ENCODE peak calls at places on chromosomes 13 and 19, in eight cellular contexts. One of them, this sample, is unnamed.

GRCh38 chr19:47564081-47564480 is 8.9 kb downstream of the ZNF541 start:
- DNase-seq in naive thymus-derived CD8-positive, alpha-beta T cell: no peak
- DNase-seq in Peyer's patch: no peak
- DNase-seq in GOT3: no peak
- DNase-seq in anterior cingulate cortex: no peak
- DNase-seq in stimulated activated naive CD8-positive, alpha-beta T cell treated with anti-CD3 and anti-CD28 coated beads, Interleukin-15, Interleukin-2, amounts not matched to agents 100 U/mL and 50 U/mL, for 24 hours: no peak
- DNase-seq in HCT116: no peak
- DNase-seq in activated CD4-positive, alpha-beta T cell treated with anti-CD3 and anti-CD28 coated beads for 1 hour: no peak
- DNase-seq in this sample: no peak

GRCh38 chr19:28843771-28844492 is 369.0 kb downstream of the UQCRFS1 start:
- DNase-seq in stimulated activated naive CD8-positive, alpha-beta T cell treated with anti-CD3 and anti-CD28 coated beads, Interleukin-15, Interleukin-2, amounts not matched to agents 100 U/mL and 50 U/mL, for 24 hours: no peak
- DNase-seq in anterior cingulate cortex: no peak
- DNase-seq in HCT116: no peak
- DNase-seq in GOT3: no peak
- DNase-seq in naive thymus-derived CD8-positive, alpha-beta T cell: no peak
- DNase-seq in Peyer's patch: no peak
- DNase-seq in activated CD4-positive, alpha-beta T cell treated with anti-CD3 and anti-CD28 coated beads for 1 hour: no peak
- DNase-seq in this sample: no peak

GRCh38 chr19:14433454-14434156 is 499 bp downstream of the PKN1 start:
- DNase-seq in Peyer's patch: peak; percentile 75
- DNase-seq in stimulated activated naive CD8-positive, alpha-beta T cell treated with anti-CD3 and anti-CD28 coated beads, Interleukin-15, Interleukin-2, amounts not matched to agents 100 U/mL and 50 U/mL, for 24 hours: peak; percentile 48
- DNase-seq in HCT116: no peak
- DNase-seq in activated CD4-positive, alpha-beta T cell treated with anti-CD3 and anti-CD28 coated beads for 1 hour: peak; percentile 43
- DNase-seq in naive thymus-derived CD8-positive, alpha-beta T cell: peak; percentile 49
- DNase-seq in GOT3: no peak
- DNase-seq in anterior cingulate cortex: no peak
- DNase-seq in this sample: no peak

GRCh38 chr19:54434112-54434861 is 14.7 kb upstream of the LENG8 start:
- DNase-seq in HCT116: no peak
- DNase-seq in Peyer's patch: no peak
- DNase-seq in GOT3: no peak
- DNase-seq in naive thymus-derived CD8-positive, alpha-beta T cell: no peak
- DNase-seq in activated CD4-positive, alpha-beta T cell treated with anti-CD3 and anti-CD28 coated beads for 1 hour: no peak
- DNase-seq in anterior cingulate cortex: no peak
- DNase-seq in stimulated activated naive CD8-positive, alpha-beta T cell treated with anti-CD3 and anti-CD28 coated beads, Interleukin-15, Interleukin-2, amounts not matched to agents 100 U/mL and 50 U/mL, for 24 hours: no peak
- DNase-seq in this sample: peak; percentile 73

GRCh38 chr19:50365434-50366306 is at the start of gene NAPSA:
- DNase-seq in activated CD4-positive, alpha-beta T cell treated with anti-CD3 and anti-CD28 coated beads for 1 hour: no peak
- DNase-seq in GOT3: no peak
- DNase-seq in stimulated activated naive CD8-positive, alpha-beta T cell treated with anti-CD3 and anti-CD28 coated beads, Interleukin-15, Interleukin-2, amounts not matched to agents 100 U/mL and 50 U/mL, for 24 hours: no peak
- DNase-seq in naive thymus-derived CD8-positive, alpha-beta T cell: no peak
- DNase-seq in HCT116: no peak
- DNase-seq in anterior cingulate cortex: no peak
- DNase-seq in Peyer's patch: no peak
- DNase-seq in this sample: no peak

GRCh38 chr19:1394252-1395193 is 6.8 kb downstream of the GAMT start:
- DNase-seq in Peyer's patch: no peak
- DNase-seq in GOT3: no peak
- DNase-seq in activated CD4-positive, alpha-beta T cell treated with anti-CD3 and anti-CD28 coated beads for 1 hour: no peak
- DNase-seq in HCT116: no peak
- DNase-seq in naive thymus-derived CD8-positive, alpha-beta T cell: no peak
- DNase-seq in anterior cingulate cortex: no peak
- DNase-seq in stimulated activated naive CD8-positive, alpha-beta T cell treated with anti-CD3 and anti-CD28 coated beads, Interleukin-15, Interleukin-2, amounts not matched to agents 100 U/mL and 50 U/mL, for 24 hours: no peak
- DNase-seq in this sample: no peak

GRCh38 chr19:17565611-17566010 is 10.2 kb downstream of the COLGALT1 start:
- DNase-seq in Peyer's patch: no peak
- DNase-seq in activated CD4-positive, alpha-beta T cell treated with anti-CD3 and anti-CD28 coated beads for 1 hour: no peak
- DNase-seq in stimulated activated naive CD8-positive, alpha-beta T cell treated with anti-CD3 and anti-CD28 coated beads, Interleukin-15, Interleukin-2, amounts not matched to agents 100 U/mL and 50 U/mL, for 24 hours: no peak
- DNase-seq in anterior cingulate cortex: no peak
- DNase-seq in naive thymus-derived CD8-positive, alpha-beta T cell: no peak
- DNase-seq in HCT116: no peak
- DNase-seq in GOT3: no peak
- DNase-seq in this sample: no peak

GRCh38 chr19:5669212-5669611 is 11.1 kb downstream of the MICOS13 start:
- DNase-seq in GOT3: no peak
- DNase-seq in naive thymus-derived CD8-positive, alpha-beta T cell: no peak
- DNase-seq in anterior cingulate cortex: no peak
- DNase-seq in Peyer's patch: no peak
- DNase-seq in HCT116: no peak
- DNase-seq in stimulated activated naive CD8-positive, alpha-beta T cell treated with anti-CD3 and anti-CD28 coated beads, Interleukin-15, Interleukin-2, amounts not matched to agents 100 U/mL and 50 U/mL, for 24 hours: no peak
- DNase-seq in activated CD4-positive, alpha-beta T cell treated with anti-CD3 and anti-CD28 coated beads for 1 hour: no peak
- DNase-seq in this sample: no peak

GRCh38 chr13:21894091-21894490 is 223.2 kb downstream of the FGF9 start:
- DNase-seq in Peyer's patch: peak; percentile 74
- DNase-seq in naive thymus-derived CD8-positive, alpha-beta T cell: no peak
- DNase-seq in stimulated activated naive CD8-positive, alpha-beta T cell treated with anti-CD3 and anti-CD28 coated beads, Interleukin-15, Interleukin-2, amounts not matched to agents 100 U/mL and 50 U/mL, for 24 hours: no peak
- DNase-seq in HCT116: no peak
- DNase-seq in anterior cingulate cortex: no peak
- DNase-seq in GOT3: no peak
- DNase-seq in activated CD4-positive, alpha-beta T cell treated with anti-CD3 and anti-CD28 coated beads for 1 hour: no peak
- DNase-seq in this sample: no peak

GRCh38 chr13:110368408-110368807 is 61.3 kb downstream of the COL4A2 start:
- DNase-seq in anterior cingulate cortex: no peak
- DNase-seq in Peyer's patch: no peak
- DNase-seq in stimulated activated naive CD8-positive, alpha-beta T cell treated with anti-CD3 and anti-CD28 coated beads, Interleukin-15, Interleukin-2, amounts not matched to agents 100 U/mL and 50 U/mL, for 24 hours: no peak
- DNase-seq in activated CD4-positive, alpha-beta T cell treated with anti-CD3 and anti-CD28 coated beads for 1 hour: no peak
- DNase-seq in GOT3: no peak
- DNase-seq in HCT116: no peak
- DNase-seq in naive thymus-derived CD8-positive, alpha-beta T cell: no peak
- DNase-seq in this sample: peak; percentile 44

GRCh38 chr19:33668968-33669367 is 47.2 kb downstream of the CHST8 start:
- DNase-seq in Peyer's patch: no peak
- DNase-seq in GOT3: no peak
- DNase-seq in stimulated activated naive CD8-positive, alpha-beta T cell treated with anti-CD3 and anti-CD28 coated beads, Interleukin-15, Interleukin-2, amounts not matched to agents 100 U/mL and 50 U/mL, for 24 hours: no peak
- DNase-seq in anterior cingulate cortex: no peak
- DNase-seq in naive thymus-derived CD8-positive, alpha-beta T cell: no peak
- DNase-seq in activated CD4-positive, alpha-beta T cell treated with anti-CD3 and anti-CD28 coated beads for 1 hour: no peak
- DNase-seq in HCT116: no peak
- DNase-seq in this sample: no peak

GRCh38 chr19:27794444-27795042 is 1418.4 kb downstream of the UQCRFS1 start:
- DNase-seq in anterior cingulate cortex: no peak
- DNase-seq in GOT3: no peak
- DNase-seq in Peyer's patch: no peak
- DNase-seq in naive thymus-derived CD8-positive, alpha-beta T cell: no peak
- DNase-seq in activated CD4-positive, alpha-beta T cell treated with anti-CD3 and anti-CD28 coated beads for 1 hour: no peak
- DNase-seq in stimulated activated naive CD8-positive, alpha-beta T cell treated with anti-CD3 and anti-CD28 coated beads, Interleukin-15, Interleukin-2, amounts not matched to agents 100 U/mL and 50 U/mL, for 24 hours: peak; percentile 13
- DNase-seq in HCT116: no peak
- DNase-seq in this sample: no peak

GRCh38 chr13:98512774-98513327 is 64.1 kb downstream of the STK24 start:
- DNase-seq in activated CD4-positive, alpha-beta T cell treated with anti-CD3 and anti-CD28 coated beads for 1 hour: no peak
- DNase-seq in stimulated activated naive CD8-positive, alpha-beta T cell treated with anti-CD3 and anti-CD28 coated beads, Interleukin-15, Interleukin-2, amounts not matched to agents 100 U/mL and 50 U/mL, for 24 hours: no peak
- DNase-seq in GOT3: no peak
- DNase-seq in anterior cingulate cortex: no peak
- DNase-seq in naive thymus-derived CD8-positive, alpha-beta T cell: no peak
- DNase-seq in Peyer's patch: no peak
- DNase-seq in HCT116: no peak
- DNase-seq in this sample: no peak

GRCh38 chr19:51018745-51019543 is 565 bp downstream of the KLK10 start:
- DNase-seq in GOT3: no peak
- DNase-seq in anterior cingulate cortex: no peak
- DNase-seq in Peyer's patch: no peak
- DNase-seq in HCT116: no peak
- DNase-seq in activated CD4-positive, alpha-beta T cell treated with anti-CD3 and anti-CD28 coated beads for 1 hour: no peak
- DNase-seq in naive thymus-derived CD8-positive, alpha-beta T cell: no peak
- DNase-seq in stimulated activated naive CD8-positive, alpha-beta T cell treated with anti-CD3 and anti-CD28 coated beads, Interleukin-15, Interleukin-2, amounts not matched to agents 100 U/mL and 50 U/mL, for 24 hours: no peak
- DNase-seq in this sample: no peak

GRCh38 chr13:101627556-101627943 is 175.1 kb downstream of the ITGBL1 start:
- DNase-seq in activated CD4-positive, alpha-beta T cell treated with anti-CD3 and anti-CD28 coated beads for 1 hour: no peak
- DNase-seq in anterior cingulate cortex: no peak
- DNase-seq in stimulated activated naive CD8-positive, alpha-beta T cell treated with anti-CD3 and anti-CD28 coated beads, Interleukin-15, Interleukin-2, amounts not matched to agents 100 U/mL and 50 U/mL, for 24 hours: no peak
- DNase-seq in Peyer's patch: no peak
- DNase-seq in HCT116: no peak
- DNase-seq in GOT3: no peak
- DNase-seq in naive thymus-derived CD8-positive, alpha-beta T cell: no peak
- DNase-seq in this sample: peak; percentile 5

GRCh38 chr13:99809931-99810330 is 161.6 kb downstream of the ZIC5 start:
- DNase-seq in HCT116: no peak
- DNase-seq in stimulated activated naive CD8-positive, alpha-beta T cell treated with anti-CD3 and anti-CD28 coated beads, Interleukin-15, Interleukin-2, amounts not matched to agents 100 U/mL and 50 U/mL, for 24 hours: no peak
- DNase-seq in Peyer's patch: no peak
- DNase-seq in activated CD4-positive, alpha-beta T cell treated with anti-CD3 and anti-CD28 coated beads for 1 hour: no peak
- DNase-seq in anterior cingulate cortex: no peak
- DNase-seq in GOT3: no peak
- DNase-seq in naive thymus-derived CD8-positive, alpha-beta T cell: no peak
- DNase-seq in this sample: no peak

GRCh38 chr13:97295279-97296182 is 73.4 kb downstream of the MBNL2 start:
- DNase-seq in activated CD4-positive, alpha-beta T cell treated with anti-CD3 and anti-CD28 coated beads for 1 hour: no peak
- DNase-seq in HCT116: no peak
- DNase-seq in Peyer's patch: no peak
- DNase-seq in anterior cingulate cortex: no peak
- DNase-seq in naive thymus-derived CD8-positive, alpha-beta T cell: no peak
- DNase-seq in stimulated activated naive CD8-positive, alpha-beta T cell treated with anti-CD3 and anti-CD28 coated beads, Interleukin-15, Interleukin-2, amounts not matched to agents 100 U/mL and 50 U/mL, for 24 hours: no peak
- DNase-seq in GOT3: no peak
- DNase-seq in this sample: no peak

GRCh38 chr19:39481229-39481545 is 549 bp downstream of the TIMM50 start:
- DNase-seq in GOT3: no peak
- DNase-seq in anterior cingulate cortex: no peak
- DNase-seq in stimulated activated naive CD8-positive, alpha-beta T cell treated with anti-CD3 and anti-CD28 coated beads, Interleukin-15, Interleukin-2, amounts not matched to agents 100 U/mL and 50 U/mL, for 24 hours: no peak
- DNase-seq in naive thymus-derived CD8-positive, alpha-beta T cell: no peak
- DNase-seq in HCT116: no peak
- DNase-seq in activated CD4-positive, alpha-beta T cell treated with anti-CD3 and anti-CD28 coated beads for 1 hour: no peak
- DNase-seq in Peyer's patch: no peak
- DNase-seq in this sample: no peak

GRCh38 chr13:100131863-100132574 is 43.1 kb downstream of the PCCA start:
- DNase-seq in GOT3: no peak
- DNase-seq in naive thymus-derived CD8-positive, alpha-beta T cell: no peak
- DNase-seq in HCT116: peak; percentile 45
- DNase-seq in Peyer's patch: no peak
- DNase-seq in anterior cingulate cortex: no peak
- DNase-seq in activated CD4-positive, alpha-beta T cell treated with anti-CD3 and anti-CD28 coated beads for 1 hour: peak; percentile 20
- DNase-seq in stimulated activated naive CD8-positive, alpha-beta T cell treated with anti-CD3 and anti-CD28 coated beads, Interleukin-15, Interleukin-2, amounts not matched to agents 100 U/mL and 50 U/mL, for 24 hours: peak; percentile 22
- DNase-seq in this sample: no peak

GRCh38 chr13:53783466-53783865 is 754.9 kb downstream of the OLFM4 start:
- DNase-seq in anterior cingulate cortex: no peak
- DNase-seq in Peyer's patch: no peak
- DNase-seq in naive thymus-derived CD8-positive, alpha-beta T cell: no peak
- DNase-seq in HCT116: no peak
- DNase-seq in stimulated activated naive CD8-positive, alpha-beta T cell treated with anti-CD3 and anti-CD28 coated beads, Interleukin-15, Interleukin-2, amounts not matched to agents 100 U/mL and 50 U/mL, for 24 hours: no peak
- DNase-seq in GOT3: no peak
- DNase-seq in activated CD4-positive, alpha-beta T cell treated with anti-CD3 and anti-CD28 coated beads for 1 hour: no peak
- DNase-seq in this sample: peak; percentile 9

This sample was measured in pons.